ENCODE peak calls at places on chromosome 21, in four cellular contexts. N is GM12865, S is fibroblast of mammary gland, Y is esophagus muscularis mucosa. F is an unnamed sample.

GRCh38 chr21:42062543-42063022 is 8.5 kb upstream of the UMODL1 start:
- DNase-seq in N (peak), S (no peak), Y (no peak), F (no peak)

GRCh38 chr21:21813295-21813694 is 815.1 kb downstream of the NCAM2 start:
- DNase-seq in N (no peak), S (peak), Y (no peak), F (no peak)

GRCh38 chr21:26849428-26850115 is 4.4 kb upstream of the ADAMTS1 start:
- DNase-seq in N (peak), S (peak), Y (no peak), F (peak)

GRCh38 chr21:28357743-28358142 is 634.9 kb downstream of the LTN1 start:
- DNase-seq in N (no peak), S (peak), Y (no peak), F (no peak)

GRCh38 chr21:8991088-8991907 is 1530.1 kb upstream of the TPTE start:
- DNase-seq in N (no peak), S (no peak), Y (peak), F (no peak)

GRCh38 chr21:31559368-31560119 is 99.9 kb upstream of the SOD1 start:
- DNase-seq in N (peak), S (peak), Y (peak), F (peak)

GRCh38 chr21:42129300-42130266 is 58.5 kb downstream of the UMODL1 start:
- DNase-seq in N (peak), S (no peak), Y (no peak), F (no peak)

GRCh38 chr21:42461185-42461520 is 34.9 kb downstream of the RSPH1 start:
- DNase-seq in N (no peak), S (no peak), Y (no peak), F (no peak)

GRCh38 chr21:38993561-38993960 is 187.8 kb downstream of the ETS2 start:
- DNase-seq in N (no peak), S (peak), Y (no peak), F (peak)

GRCh38 chr21:38439957-38440356 is 58.3 kb downstream of the ERG start:
- DNase-seq in N (no peak), S (no peak), Y (no peak), F (no peak)

GRCh38 chr21:29085106-29085752 is 11.8 kb upstream of the CCT8 start:
- DNase-seq in N (no peak), S (no peak), Y (no peak), F (no peak)

GRCh38 chr21:32256873-32257620 is 21.8 kb downstream of the MIS18A start:
- DNase-seq in N (peak), S (peak), Y (no peak), F (peak)

GRCh38 chr21:33308586-33309490 is 15.9 kb upstream of the IFNAR1 start:
- DNase-seq in N (peak), S (peak), Y (peak), F (no peak)

GRCh38 chr21:32507342-32507919 is 77.9 kb downstream of the TCP10L start:
- DNase-seq in N (no peak), S (no peak), Y (no peak), F (no peak)

GRCh38 chr21:34116569-34116968 is 43.2 kb downstream of the MRPS6 start:
- DNase-seq in N (no peak), S (no peak), Y (no peak), F (no peak)

GRCh38 chr21:42360317-42360716 is 6.0 kb downstream of the TFF1 start:
- DNase-seq in N (peak), S (no peak), Y (no peak), F (no peak)

GRCh38 chr21:42489006-42489563 is 6.9 kb downstream of the RSPH1 start:
- DNase-seq in N (no peak), S (no peak), Y (no peak), F (no peak)

GRCh38 chr21:42061195-42061865 is 9.8 kb upstream of the UMODL1 start:
- DNase-seq in N (peak), S (no peak), Y (no peak), F (no peak)

GRCh38 chr21:29288239-29288638 is 10.5 kb upstream of the BACH1 start:
- DNase-seq in N (no peak), S (no peak), Y (peak), F (no peak)

GRCh38 chr21:29121759-29122158 is 8.7 kb upstream of the MAP3K7CL start:
- DNase-seq in N (peak), S (no peak), Y (peak), F (no peak)

GRCh38 chr21:32102426-32102825 is 176.4 kb downstream of the MIS18A start:
- DNase-seq in N (no peak), S (peak), Y (no peak), F (no peak)

GRCh38 chr21:32592929-32593502 is 7.7 kb upstream of the TCP10L start:
- DNase-seq in N (no peak), S (no peak), Y (no peak), F (no peak)

GRCh38 chr21:42754270-42754933 is 101.0 kb downstream of the PDE9A start:
- DNase-seq in N (no peak), S (no peak), Y (no peak), F (no peak)

GRCh38 chr21:37700641-37701202 is 215.5 kb downstream of the KCNJ6 start:
- DNase-seq in N (peak), S (peak), Y (no peak), F (peak)

GRCh38 chr21:35100351-35100771 is 51.3 kb upstream of the RUNX1 start:
- DNase-seq in N (no peak), S (peak), Y (no peak), F (no peak)

GRCh38 chr21:33976980-33977720 is 61.5 kb upstream of the ATP5PO start:
- DNase-seq in N (peak), S (no peak), Y (no peak), F (no peak)

GRCh38 chr21:38888956-38889605 is 83.4 kb downstream of the ETS2 start:
- DNase-seq in N (no peak), S (no peak), Y (no peak), F (no peak)

GRCh38 chr21:28283652-28284490 is 708.8 kb downstream of the LTN1 start:
- DNase-seq in N (no peak), S (peak), Y (no peak), F (no peak)

DNA sequence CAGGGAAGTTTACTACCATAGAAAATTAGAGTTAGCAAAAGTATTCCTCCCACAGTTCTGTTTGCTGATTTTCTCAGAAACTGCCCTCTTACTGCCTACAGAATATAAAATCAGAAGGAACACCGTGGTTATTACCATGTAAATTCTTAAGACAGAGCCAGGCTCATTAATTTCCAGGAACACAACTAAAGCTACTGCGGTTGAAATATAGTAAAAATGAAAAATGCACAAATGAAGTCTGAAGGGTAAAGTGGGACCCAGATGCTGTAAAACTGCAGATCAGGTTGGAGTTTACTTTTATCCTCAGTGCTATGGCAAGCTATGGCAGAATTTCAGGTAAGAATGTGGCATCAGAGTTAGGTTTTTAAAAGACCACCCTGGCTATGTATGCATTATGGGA is 56.5 kb downstream of the MRPL39 start:
- DNase-seq in N (no peak), S (no peak), Y (no peak), F (no peak)
- H3K4me3 ChIP-seq in N (peak), S (no peak), Y (no peak), F (no peak)

GRCh38 chr21:16992448-16992847 is 520.4 kb upstream of the CXADR start:
- DNase-seq in N (no peak), S (no peak), Y (no peak), F (no peak)
- TF ChIP-seq CTCF in N (no peak), S (peak), Y (no peak), F (no peak)

GRCh38 chr21:43866233-43866632 is 1.2 kb downstream of the AGPAT3 start:
- DNase-seq in N (peak), S (peak), Y (no peak), F (no peak)
- H3K4me3 ChIP-seq in N (peak), S (peak), Y (peak), F (peak)

DNA sequence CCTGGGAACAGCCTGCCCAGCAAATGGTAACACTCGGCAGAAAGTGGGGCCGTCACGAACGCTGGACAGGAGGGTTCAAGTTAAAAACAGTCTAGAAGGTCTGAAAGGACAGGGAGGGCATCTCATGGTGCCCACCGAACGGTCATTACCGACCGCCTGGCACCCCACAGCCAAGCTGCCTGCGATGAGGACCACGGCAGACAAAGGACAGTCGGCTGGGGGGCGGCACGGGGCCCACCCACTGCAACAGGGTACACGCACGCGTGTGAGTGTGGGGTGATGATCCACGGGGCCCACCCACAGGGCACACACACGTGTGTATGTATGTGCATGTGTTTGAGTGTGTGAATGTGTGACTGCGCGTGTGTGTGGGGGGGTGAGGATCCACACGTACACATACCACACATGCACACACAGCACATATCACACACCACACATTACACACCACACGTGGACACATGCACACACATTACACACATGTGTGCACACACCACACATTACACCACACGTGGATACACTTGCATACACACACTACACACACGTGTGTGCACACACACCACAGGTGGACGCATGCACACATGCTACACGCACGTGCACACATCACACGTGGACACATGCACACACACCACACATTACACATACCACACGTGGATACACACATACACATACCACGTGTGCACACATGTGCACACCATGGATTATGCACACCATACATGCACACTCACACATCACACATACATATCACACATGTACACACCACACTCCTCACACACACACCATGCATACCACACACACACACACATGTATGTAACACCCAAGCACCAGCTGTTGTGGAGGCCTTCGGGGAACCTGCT is 63.2 kb downstream of the SLC19A1 start:
- DNase-seq in N (no peak), S (no peak), Y (no peak), F (no peak)
- TF ChIP-seq CTCF in N (no peak), S (no peak), Y (no peak), F (no peak)